ENCODE peak calls at places on chromosomes 12 and 14, in five cellular contexts. L is Calu3, X is SK-MEL-5, Q is stomach, M is B cell. Y is an unnamed sample.

GRCh38 chr12:110896559-110896958 is 23.8 kb downstream of the MYL2 start:
- DNase-seq in L (no peak), Q (no peak), X (no peak), M (no peak), Y (no peak)

GRCh38 chr14:99892406-99892805 is 99.2 kb downstream of the EML1 start:
- DNase-seq in L (no peak), Q (no peak), M (no peak), X (no peak), Y (no peak)

GRCh38 chr12:63264629-63265028 is 113.6 kb upstream of the AVPR1A start:
- DNase-seq in X (no peak), M (no peak), Q (no peak), L (no peak), Y (no peak)

GRCh38 chr14:68856572-68856971 is 63.7 kb upstream of the ZFP36L1 start:
- DNase-seq in M (no peak), Q (no peak), X (no peak), L (no peak), Y (no peak)

GRCh38 chr14:95157987-95158712 is 821 bp upstream of the DICER1 start:
- DNase-seq in L (no peak), X (no peak), M (peak), Q (no peak), Y (no peak)

GRCh38 chr14:70821581-70821915 is 12.2 kb upstream of the MAP3K9 start:
- DNase-seq in L (no peak), X (no peak), M (no peak), Q (peak), Y (no peak)

GRCh38 chr12:54616933-54617535 is 17.7 kb downstream of the LACRT start:
- DNase-seq in M (no peak), Q (no peak), X (no peak), L (no peak), Y (no peak)

GRCh38 chr14:104105822-104106470 is 20.4 kb downstream of the ASPG start:
- DNase-seq in Q (peak), L (peak), X (no peak), M (no peak), Y (peak)

GRCh38 chr12:32146074-32146873 is 39.6 kb downstream of the BICD1 start:
- DNase-seq in L (no peak), Q (no peak), M (no peak), X (no peak), Y (no peak)

GRCh38 chr14:106845286-106846087 is 1319.1 kb downstream of the TMEM121 start:
- DNase-seq in L (peak), X (no peak), Q (peak), M (peak), Y (peak)

GRCh38 chr12:6925543-6926279 is 2.0 kb upstream of the ATN1 start:
- DNase-seq in X (peak), M (no peak), L (peak), Q (peak), Y (peak)

GRCh38 chr14:95291859-95292542 is 27.7 kb downstream of the CLMN start:
- DNase-seq in L (peak), X (peak), Q (peak), M (no peak), Y (peak)

GRCh38 chr12:69241444-69242092 is 2.2 kb downstream of the CPSF6 start:
- DNase-seq in Q (no peak), X (no peak), L (no peak), M (no peak), Y (no peak)

GRCh38 chr14:71261206-71261605 is 353.9 kb downstream of the PCNX1 start:
- DNase-seq in X (no peak), L (no peak), M (no peak), Q (no peak), Y (no peak)

GRCh38 chr12:127570793-127571360 is 696.1 kb upstream of the TMEM132C start:
- DNase-seq in M (no peak), X (no peak), L (no peak), Q (no peak), Y (no peak)

GRCh38 chr12:9925746-9926393 is 6.3 kb downstream of the CLEC2A start:
- DNase-seq in L (peak), M (no peak), Q (no peak), X (peak), Y (no peak)

GRCh38 chr12:57031228-57031670 is 14.9 kb upstream of the TAC3 start:
- DNase-seq in X (no peak), Q (no peak), M (no peak), L (no peak), Y (no peak)

GRCh38 chr12:65776994-65777393 is 47.3 kb upstream of the HMGA2 start:
- DNase-seq in M (no peak), Q (no peak), X (no peak), L (no peak), Y (no peak)

GRCh38 chr12:61916856-61917255 is 343.3 kb upstream of the USP15 start:
- DNase-seq in Q (no peak), M (no peak), X (no peak), L (no peak), Y (no peak)

GRCh38 chr14:101101456-101102056 is 198.0 kb upstream of the RTL1 start:
- DNase-seq in Q (no peak), X (no peak), L (no peak), M (no peak), Y (no peak)

GRCh38 chr12:39671898-39672875 is 52.6 kb upstream of the ABCD2 start:
- DNase-seq in M (no peak), X (no peak), Q (no peak), L (no peak), Y (no peak)

GRCh38 chr14:58607571-58608317 is 30.0 kb upstream of the DACT1 start:
- DNase-seq in X (no peak), L (no peak), M (no peak), Q (no peak), Y (no peak)

GRCh38 chr14:82159624-82160023 is 626.0 kb upstream of the SEL1L start:
- DNase-seq in L (no peak), X (no peak), M (no peak), Q (no peak), Y (no peak)

GRCh38 chr12:50542448-50542847 is 37.7 kb downstream of the DIP2B start:
- DNase-seq in X (peak), Q (no peak), M (no peak), L (peak), Y (no peak)

GRCh38 chr14:55129428-55130193 is 559 bp downstream of the LGALS3 start:
- DNase-seq in X (peak), Q (peak), M (peak), L (peak), Y (peak)

GRCh38 chr14:89205137-89205740 is 211.8 kb downstream of the FOXN3 start:
- DNase-seq in L (no peak), M (no peak), X (no peak), Q (no peak), Y (no peak)

GRCh38 chr12:131142891-131143637 is 189.4 kb downstream of the ADGRD1 start:
- DNase-seq in M (peak), X (no peak), L (no peak), Q (no peak), Y (no peak)